ENCODE peak calls at places on chromosomes 11 and 22, in four cellular contexts. B is stomach; F is CD8-positive, alpha-beta T cell; L is colonic mucosa. M is an unnamed sample.

GRCh38 chr11:76793391-76793811 is 10.2 kb downstream of the TSKU start:
- DNase-seq in B (peak; percentile 15), L (no peak), F (no peak), M (no peak)

GRCh38 chr22:48960981-48961655 is 866.6 kb downstream of the BRD1 start:
- DNase-seq in L (peak; percentile 7), B (peak; percentile 4), F (no peak), M (no peak)

GRCh38 chr11:83773950-83774880 is 488.0 kb upstream of the CCDC90B start:
- DNase-seq in F (no peak), L (no peak), B (no peak), M (no peak)

GRCh38 chr11:95556342-95557151 is 233.0 kb downstream of the FAM76B start:
- DNase-seq in L (no peak), B (no peak), F (no peak), M (no peak)

GRCh38 chr11:65431452-65432132 is 9.0 kb downstream of the NEAT1 start:
- DNase-seq in F (peak; percentile 38), B (no peak), L (no peak), M (no peak)

GRCh38 chr11:67269401-67270255 is 3.4 kb downstream of the GRK2 start:
- DNase-seq in L (peak; percentile 82), F (no peak), B (peak; percentile 75), M (no peak)

GRCh38 chr11:87374206-87374793 is 336.6 kb downstream of the TMEM135 start:
- DNase-seq in L (no peak), F (no peak), B (no peak), M (no peak)

GRCh38 chr22:21698430-21699329 is 32.9 kb downstream of the PPIL2 start:
- DNase-seq in F (no peak), B (no peak), L (no peak), M (no peak)

GRCh38 chr22:41367680-41368542 is 13.8 kb upstream of the TEF start:
- DNase-seq in L (peak; percentile 31), B (peak; percentile 49), F (no peak), M (no peak)

GRCh38 chr11:94739331-94739730 is 28.8 kb upstream of the AMOTL1 start:
- DNase-seq in F (no peak), L (no peak), B (no peak), M (no peak)

GRCh38 chr22:48885271-48885918 is 942.3 kb downstream of the BRD1 start:
- DNase-seq in L (no peak), F (no peak), B (no peak), M (no peak)

GRCh38 chr22:50183141-50183971 is 2.4 kb upstream of the TRABD start:
- DNase-seq in L (no peak), F (no peak), B (no peak), M (no peak)

GRCh38 chr11:27795955-27796861 is 96.0 kb upstream of the BDNF start:
- DNase-seq in B (peak; percentile 26), L (peak; percentile 77), F (no peak), M (no peak)

GRCh38 chr22:28923826-28924732 is 40.7 kb downstream of the ZNRF3 start:
- DNase-seq in F (no peak), L (peak; percentile 64), B (peak; percentile 86), M (no peak)

GRCh38 chr11:120807414-120808150 is 216.3 kb upstream of the TBCEL start:
- DNase-seq in F (no peak), B (no peak), L (no peak), M (no peak)

GRCh38 chr22:20438066-20438677 is 547 bp upstream of the SCARF2 start:
- DNase-seq in B (no peak), L (no peak), F (no peak), M (no peak)

GRCh38 chr22:19631899-19632670 is 82.2 kb upstream of the SEPTIN5 start:
- DNase-seq in F (no peak), B (no peak), L (no peak), M (peak; percentile 41)

GRCh38 chr11:94876645-94877445 is 96.5 kb downstream of the CWC15 start:
- DNase-seq in B (no peak), F (peak; percentile 44), L (peak; percentile 56), M (peak; percentile 44)

GRCh38 chr11:66183581-66184048 is 84.8 kb upstream of the RAB1B start:
- DNase-seq in B (no peak), F (no peak), L (no peak), M (no peak)

GRCh38 chr11:83249445-83249844 is 36.7 kb downstream of the CCDC90B start:
- DNase-seq in L (no peak), B (no peak), F (no peak), M (no peak)

GRCh38 chr11:1852885-1853284 is at the start of gene LSP1:
- DNase-seq in B (peak; percentile 57), F (peak; percentile 86), L (no peak), M (peak; percentile 79)

GRCh38 chr11:124315052-124315451 is 1.3 kb upstream of the OR8D1 start:
- DNase-seq in F (no peak), L (no peak), B (no peak), M (no peak)

GRCh38 chr22:31122532-31123291 is at the start of gene INPP5J:
- DNase-seq in B (peak; percentile 69), F (no peak), L (peak; percentile 84), M (no peak)

GRCh38 chr11:125402436-125402835 is 93.6 kb downstream of the FEZ1 start:
- DNase-seq in B (no peak), L (no peak), F (no peak), M (no peak)

GRCh38 chr22:30386608-30386959 is 627 bp downstream of the RNF215 start:
- DNase-seq in F (no peak), L (peak; percentile 21), B (no peak), M (no peak)

GRCh38 chr11:69403556-69404215 is 77.8 kb upstream of the LINC01488 start:
- DNase-seq in B (no peak), F (no peak), L (no peak), M (no peak)

GRCh38 chr11:11618973-11619435 is 2.8 kb downstream of the GALNT18 start:
- DNase-seq in F (no peak), B (no peak), L (no peak), M (no peak)

GRCh38 chr11:2802389-2803185 is 83.0 kb downstream of the CDKN1C start:
- DNase-seq in L (peak; percentile 15), B (peak; percentile 22), F (no peak), M (no peak)

GRCh38 chr22:49533886-49534285 is 293.8 kb downstream of the BRD1 start:
- DNase-seq in B (no peak), L (no peak), F (no peak), M (no peak)

GRCh38 chr11:94036096-94036495 is 14.9 kb downstream of the HEPHL1 start:
- DNase-seq in B (no peak), F (no peak), L (no peak), M (no peak)

GRCh38 chr22:20238567-20239062 is 29.5 kb downstream of the RTN4R start:
- DNase-seq in L (peak; percentile 32), F (peak; percentile 56), B (peak; percentile 77), M (peak; percentile 82)

GRCh38 chr11:3933165-3933628 is 77.7 kb downstream of the STIM1 start:
- DNase-seq in L (no peak), B (no peak), F (no peak), M (no peak)

GRCh38 chr11:133908827-133909226 is 47.9 kb downstream of the IGSF9B start:
- DNase-seq in F (no peak), B (no peak), L (no peak), M (no peak)

GRCh38 chr11:9222654-9223053 is 42.5 kb downstream of the DENND5A start:
- DNase-seq in B (no peak), F (no peak), L (no peak), M (no peak)

GRCh38 chr11:9214765-9215164 is 50.4 kb downstream of the DENND5A start:
- DNase-seq in B (no peak), L (no peak), F (no peak), M (no peak)

GRCh38 chr11:9219572-9219971 is 45.6 kb downstream of the DENND5A start:
- DNase-seq in F (no peak), B (no peak), L (no peak), M (no peak)

GRCh38 chr11:9219115-9219514 is 46.0 kb downstream of the DENND5A start:
- DNase-seq in B (no peak), L (no peak), F (no peak), M (no peak)
- TF ChIP-seq CTCF in B (no peak), L (no peak), F (no peak), M (no peak)

GRCh38 chr11:128567130-128567529 is 20.2 kb downstream of the ETS1 start:
- DNase-seq in B (no peak), F (no peak), L (no peak), M (no peak)
- H3K4me1 ChIP-seq in B (no peaks in the 10 kb centered on the region), F (peaks cover 9% of the 10 kb centered on the region), L (peaks cover 7% of the 10 kb centered on the region), M (no peaks in the 10 kb centered on the region)

GRCh38 chr22:47154621-47155081 is 392.2 kb downstream of the TBC1D22A start:
- DNase-seq in L (no peak), B (peak; percentile 50), F (no peak), M (no peak)
- TF ChIP-seq CTCF in L (no peak), B (no peak), F (no peak), M (no peak)

GRCh38 chr11:78428273-78428651 is 10.6 kb upstream of the GAB2 start:
- DNase-seq in L (no peak), F (no peak), B (no peak), M (peak; percentile 49)
- H3K4me1 ChIP-seq in L (peaks cover 11% of the 10 kb centered on the region), F (no peaks in the 10 kb centered on the region), B (peaks cover 13% of the 10 kb centered on the region), M (peaks cover 73% of the 10 kb centered on the region)

GRCh38 chr11:32448232-32448631 is 12.9 kb upstream of the WT1 start:
- DNase-seq in F (no peak), L (no peak), B (peak; percentile 16), M (no peak)
- TF ChIP-seq CTCF in F (no peak), L (no peak), B (no peak), M (peak; percentile 33)

DNA sequence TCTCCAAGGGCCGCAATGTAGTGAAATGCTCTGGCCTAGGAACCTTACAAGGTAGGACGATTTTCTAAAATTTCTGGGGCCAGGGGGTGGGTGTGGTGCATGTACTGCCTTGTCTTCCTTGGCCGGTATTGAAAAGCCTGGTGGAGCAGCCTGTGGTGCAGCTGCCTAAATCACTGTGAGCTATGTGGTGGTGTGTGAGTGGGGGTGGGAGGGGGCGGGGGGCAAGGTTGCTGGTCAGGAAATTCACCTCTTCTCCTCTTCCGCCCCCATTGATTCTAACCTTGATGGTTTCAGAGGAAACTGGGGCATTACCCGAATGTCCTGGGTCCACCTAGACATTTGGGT is 137.2 kb downstream of the DBX1 start:
- DNase-seq in L (no peak), F (no peak), B (no peak), M (no peak)
- H3K4me1 ChIP-seq in L (no peaks in the 10 kb centered on the region), F (no peaks in the 10 kb centered on the region), B (peaks cover 36% of the 10 kb centered on the region), M (no peaks in the 10 kb centered on the region)

GRCh38 chr11:58575377-58576020 is at the start of gene LPXN:
- DNase-seq in B (no peak), F (peak; percentile 63), L (no peak), M (peak; percentile 60)
- TF ChIP-seq CTCF in B (no peak), F (no peak), L (no peak), M (no peak)

GRCh38 chr11:6818967-6819366 is 19.5 kb upstream of the OR6A2 start:
- DNase-seq in L (no peak), B (no peak), F (no peak), M (no peak)
- H3K4me1 ChIP-seq in L (no peaks in the 10 kb centered on the region), B (no peaks in the 10 kb centered on the region), F (no peaks in the 10 kb centered on the region), M (no peaks in the 10 kb centered on the region)

GRCh38 chr22:35727436-35727835 is 9.8 kb downstream of the APOL5 start:
- DNase-seq in B (peak; percentile 24), F (no peak), L (no peak), M (no peak)
- TF ChIP-seq CTCF in B (no peak), F (no peak), L (no peak), M (no peak)